ENCODE peak calls at places on chromosomes 2 and 18, in eight cellular contexts. V, A, I, F, J, G, Z and L are unnamed samples.

GRCh38 chr2:132547089-132547687 is 122.8 kb downstream of the LYPD1 start:
- DNase-seq in Z (peak), G (peak), J (no peak), I (peak), V (peak), F (peak), A (no peak), L (peak)

GRCh38 chr2:197806317-197806633 is 1.9 kb downstream of the PLCL1 start:
- DNase-seq in Z (no peak), G (no peak), F (no peak), J (no peak), I (no peak), A (no peak), V (no peak), L (no peak)

GRCh38 chr18:45106331-45106774 is 425.7 kb downstream of the SETBP1 start:
- DNase-seq in A (peak), F (no peak), G (no peak), V (peak), I (no peak), J (no peak), Z (no peak), L (no peak)

GRCh38 chr2:23916727-23917458 is 10.0 kb downstream of the ATAD2B start:
- DNase-seq in J (no peak), G (no peak), I (no peak), Z (no peak), A (no peak), F (no peak), V (no peak), L (no peak)

GRCh38 chr2:211408485-211408884 is 852.1 kb downstream of the CPS1 start:
- DNase-seq in A (no peak), V (no peak), Z (peak), I (no peak), J (no peak), F (no peak), G (no peak), L (no peak)

GRCh38 chr2:172921538-172922236 is 154.0 kb upstream of the MAP3K20 start:
- DNase-seq in A (no peak), J (no peak), I (no peak), Z (no peak), F (no peak), G (no peak), V (peak), L (no peak)

GRCh38 chr2:197500503-197501179 is 462 bp downstream of the HSPE1 start:
- DNase-seq in G (no peak), J (no peak), A (peak), V (peak), Z (peak), F (no peak), I (no peak), L (no peak)

GRCh38 chr2:3637692-3638455 is 20.1 kb upstream of the ALLC start:
- DNase-seq in V (no peak), A (no peak), F (no peak), Z (no peak), J (peak), G (no peak), I (no peak), L (no peak)

GRCh38 chr2:181589779-181590178 is 67.1 kb downstream of the CERKL start:
- DNase-seq in I (no peak), A (no peak), G (no peak), V (no peak), Z (no peak), F (no peak), J (no peak), L (no peak)

GRCh38 chr2:200847268-200847667 is 17.2 kb downstream of the CLK1 start:
- DNase-seq in A (no peak), V (no peak), I (no peak), J (no peak), G (no peak), Z (no peak), F (no peak), L (no peak)

GRCh38 chr2:199581935-199582336 is 124.2 kb upstream of the SATB2 start:
- DNase-seq in J (no peak), Z (no peak), I (no peak), A (no peak), F (no peak), G (no peak), V (peak), L (no peak)

GRCh38 chr2:62531594-62531993 is 25.6 kb upstream of the TMEM17 start:
- DNase-seq in Z (no peak), I (no peak), G (no peak), J (no peak), V (no peak), F (no peak), A (no peak), L (no peak)

GRCh38 chr2:235745597-235745996 is 251.8 kb downstream of the AGAP1 start:
- DNase-seq in G (no peak), A (no peak), F (no peak), Z (no peak), J (no peak), I (no peak), V (peak), L (no peak)

GRCh38 chr2:43169091-43169936 is 57.1 kb downstream of the ZFP36L2 start:
- DNase-seq in J (no peak), F (no peak), Z (no peak), G (no peak), A (no peak), V (no peak), I (no peak), L (no peak)

GRCh38 chr2:2834105-2834504 is 503.0 kb upstream of the MYT1L start:
- DNase-seq in J (no peak), G (no peak), V (no peak), A (no peak), I (no peak), F (no peak), Z (no peak), L (no peak)

GRCh38 chr2:6452702-6453481 is 412.8 kb downstream of the CMPK2 start:
- DNase-seq in V (peak), A (no peak), Z (no peak), J (no peak), I (no peak), G (peak), F (no peak), L (no peak)

GRCh38 chr2:212536385-212537310 is 2.0 kb downstream of the ERBB4 start:
- DNase-seq in G (no peak), V (no peak), I (peak), J (peak), A (no peak), Z (peak), F (no peak), L (peak)

GRCh38 chr18:45730832-45731545 is 7.0 kb downstream of the SLC14A1 start:
- DNase-seq in A (no peak), Z (no peak), F (no peak), G (no peak), V (peak), J (no peak), I (no peak), L (no peak)

GRCh38 chr2:46493971-46494250 is 14.5 kb downstream of the TMEM247 start:
- DNase-seq in A (no peak), G (no peak), J (no peak), I (no peak), F (no peak), V (no peak), Z (peak), L (no peak)

GRCh38 chr2:97651114-97651513 is 5.3 kb downstream of the COX5B start:
- DNase-seq in V (no peak), I (no peak), F (no peak), J (no peak), Z (no peak), G (no peak), A (no peak), L (no peak)

GRCh38 chr2:8636691-8637636 is 44.9 kb upstream of the ID2 start:
- DNase-seq in G (no peak), V (peak), F (no peak), Z (peak), A (no peak), I (no peak), J (peak), L (no peak)

GRCh38 chr2:11129598-11130449 is 25.4 kb upstream of the SLC66A3 start:
- DNase-seq in A (peak), Z (peak), J (peak), I (peak), G (no peak), F (peak), V (no peak), L (peak)

GRCh38 chr18:62201870-62202269 is 14.8 kb downstream of the RELCH start:
- DNase-seq in F (no peak), A (no peak), G (no peak), I (no peak), V (no peak), Z (no peak), J (no peak), L (no peak)

GRCh38 chr2:121211689-121212151 is 73.3 kb downstream of the TFCP2L1 start:
- DNase-seq in F (no peak), I (no peak), G (no peak), A (no peak), J (no peak), Z (no peak), V (no peak), L (no peak)

GRCh38 chr2:166651080-166651675 is 157.1 kb upstream of the SCN7A start:
- DNase-seq in I (no peak), Z (no peak), V (peak), G (no peak), F (no peak), A (no peak), J (no peak), L (no peak)

GRCh38 chr2:127160676-127161075 is 53.7 kb upstream of the BIN1 start:
- DNase-seq in J (peak), F (no peak), G (no peak), V (no peak), I (no peak), Z (no peak), A (no peak), L (no peak)

GRCh38 chr2:11967946-11968465 is 221.6 kb downstream of the LPIN1 start:
- DNase-seq in F (no peak), V (peak), Z (no peak), J (no peak), A (no peak), G (no peak), I (peak), L (peak)

GRCh38 chr2:99662761-99663341 is 173.0 kb upstream of the REV1 start:
- DNase-seq in I (no peak), G (no peak), Z (no peak), F (no peak), J (no peak), V (peak), A (no peak), L (peak)

GRCh38 chr18:52422985-52423601 is 83.1 kb downstream of the DCC start:
- DNase-seq in F (no peak), Z (no peak), I (peak), G (no peak), A (no peak), V (no peak), J (no peak), L (no peak)

GRCh38 chr2:54666131-54666637 is 57.3 kb upstream of the EML6 start:
- DNase-seq in A (no peak), F (no peak), Z (no peak), G (no peak), I (no peak), V (peak), J (no peak), L (no peak)

GRCh38 chr2:242034996-242035814 is 165.7 kb downstream of the RTP5 start:
- DNase-seq in Z (no peak), A (no peak), F (no peak), I (no peak), J (peak), V (no peak), G (no peak), L (no peak)

GRCh38 chr18:78240867-78241266 is 738.8 kb upstream of the SALL3 start:
- DNase-seq in A (no peak), F (no peak), Z (no peak), G (no peak), I (no peak), J (no peak), V (no peak), L (no peak)

GRCh38 chr18:31931163-31931885 is 11.6 kb downstream of the TRAPPC8 start:
- DNase-seq in Z (no peak), F (no peak), I (peak), A (no peak), J (no peak), V (peak), G (no peak), L (peak)

GRCh38 chr18:6878881-6879280 is 149.4 kb downstream of the ARHGAP28 start:
- DNase-seq in J (no peak), I (no peak), G (no peak), Z (no peak), F (no peak), V (peak), A (no peak), L (no peak)

GRCh38 chr18:28065793-28066186 is 111.1 kb downstream of the CDH2 start:
- DNase-seq in F (no peak), A (no peak), Z (no peak), J (no peak), I (no peak), V (no peak), G (no peak), L (no peak)

GRCh38 chr2:175251425-175252041 is 70.0 kb upstream of the ATP5MC3 start:
- DNase-seq in A (peak), Z (peak), I (no peak), G (no peak), J (no peak), F (no peak), V (peak), L (peak)

GRCh38 chr2:208274748-208275147 is 8.7 kb downstream of the PIKFYVE start:
- DNase-seq in A (no peak), F (no peak), I (no peak), G (no peak), J (no peak), Z (no peak), V (no peak), L (no peak)

GRCh38 chr2:220434365-220434764 is 806.9 kb downstream of the SLC4A3 start:
- DNase-seq in G (no peak), A (no peak), I (no peak), J (no peak), V (peak), F (no peak), Z (no peak), L (no peak)